ENCODE peak calls at places on chromosomes 3 and 15, in eight cellular contexts. B, U, X, K, H, C, N and T are unnamed samples.

GRCh38 chr3:177642482-177643163 is 445.3 kb upstream of the TBL1XR1 start:
- DNase-seq in B (no peak), U (no peak), X (no peak), K (no peak), H (no peak), C (no peak), N (no peak), T (no peak)

GRCh38 chr3:102113421-102114041 is 264.2 kb downstream of the NFKBIZ start:
- DNase-seq in B (no peak), U (no peak), X (no peak), K (no peak), H (no peak), C (no peak), N (no peak), T (no peak)

GRCh38 chr3:4709336-4709735 is 216.2 kb downstream of the ITPR1 start:
- DNase-seq in B (no peak), U (no peak), X (no peak), K (no peak), H (no peak), C (no peak), N (no peak), T (peak)

GRCh38 chr15:38238311-38238710 is 14.3 kb upstream of the SPRED1 start:
- DNase-seq in B (no peak), U (no peak), X (no peak), K (no peak), H (no peak), C (no peak), N (no peak), T (no peak)

GRCh38 chr3:15633766-15634588 is 32.4 kb downstream of the BTD start:
- DNase-seq in B (peak), U (no peak), X (no peak), K (no peak), H (no peak), C (peak), N (peak), T (no peak)

GRCh38 chr3:146092230-146092629 is 68.8 kb downstream of the PLOD2 start:
- DNase-seq in B (peak), U (no peak), X (no peak), K (no peak), H (no peak), C (no peak), N (no peak), T (no peak)

GRCh38 chr15:66701422-66702034 is 508 bp upstream of the SMAD6 start:
- DNase-seq in B (peak), U (peak), X (peak), K (no peak), H (no peak), C (no peak), N (no peak), T (no peak)

GRCh38 chr15:51131596-51132290 is 37.0 kb upstream of the TNFAIP8L3 start:
- DNase-seq in B (no peak), U (no peak), X (no peak), K (no peak), H (no peak), C (no peak), N (no peak), T (no peak)

GRCh38 chr3:197242784-197243432 is 55.5 kb downstream of the DLG1 start:
- DNase-seq in B (no peak), U (no peak), X (no peak), K (no peak), H (no peak), C (no peak), N (no peak), T (no peak)

GRCh38 chr15:54307926-54308325 is 329.7 kb downstream of the UNC13C start:
- DNase-seq in B (no peak), U (no peak), X (no peak), K (no peak), H (no peak), C (no peak), N (no peak), T (no peak)

GRCh38 chr3:72628065-72628464 is 220.2 kb downstream of the SHQ1 start:
- DNase-seq in B (no peak), U (no peak), X (no peak), K (no peak), H (no peak), C (peak), N (no peak), T (no peak)

GRCh38 chr15:45794768-45795486 is 160.1 kb downstream of the SQOR start:
- DNase-seq in B (no peak), U (no peak), X (no peak), K (no peak), H (no peak), C (no peak), N (no peak), T (no peak)

GRCh38 chr15:62841269-62841628 is 201.3 kb upstream of the TPM1 start:
- DNase-seq in B (peak), U (no peak), X (no peak), K (no peak), H (no peak), C (no peak), N (no peak), T (peak)

GRCh38 chr3:195241592-195242355 is 29.2 kb downstream of the XXYLT1 start:
- DNase-seq in B (no peak), U (peak), X (no peak), K (no peak), H (no peak), C (peak), N (no peak), T (no peak)

GRCh38 chr3:195461518-195462307 is 18.9 kb upstream of the ACAP2 start:
- DNase-seq in B (no peak), U (no peak), X (peak), K (no peak), H (no peak), C (no peak), N (no peak), T (no peak)

GRCh38 chr3:52106951-52107611 is 47.1 kb downstream of the POC1A start:
- DNase-seq in B (no peak), U (no peak), X (no peak), K (no peak), H (no peak), C (no peak), N (no peak), T (no peak)

GRCh38 chr3:52112056-52112455 is 42.2 kb downstream of the POC1A start:
- DNase-seq in B (no peak), U (no peak), X (no peak), K (no peak), H (no peak), C (no peak), N (no peak), T (no peak)

GRCh38 chr3:52110502-52110901 is 43.7 kb downstream of the POC1A start:
- DNase-seq in B (no peak), U (no peak), X (no peak), K (no peak), H (no peak), C (no peak), N (no peak), T (no peak)

GRCh38 chr3:52109556-52110380 is 44.5 kb downstream of the POC1A start:
- DNase-seq in B (peak), U (no peak), X (no peak), K (no peak), H (no peak), C (no peak), N (no peak), T (no peak)

DNA sequence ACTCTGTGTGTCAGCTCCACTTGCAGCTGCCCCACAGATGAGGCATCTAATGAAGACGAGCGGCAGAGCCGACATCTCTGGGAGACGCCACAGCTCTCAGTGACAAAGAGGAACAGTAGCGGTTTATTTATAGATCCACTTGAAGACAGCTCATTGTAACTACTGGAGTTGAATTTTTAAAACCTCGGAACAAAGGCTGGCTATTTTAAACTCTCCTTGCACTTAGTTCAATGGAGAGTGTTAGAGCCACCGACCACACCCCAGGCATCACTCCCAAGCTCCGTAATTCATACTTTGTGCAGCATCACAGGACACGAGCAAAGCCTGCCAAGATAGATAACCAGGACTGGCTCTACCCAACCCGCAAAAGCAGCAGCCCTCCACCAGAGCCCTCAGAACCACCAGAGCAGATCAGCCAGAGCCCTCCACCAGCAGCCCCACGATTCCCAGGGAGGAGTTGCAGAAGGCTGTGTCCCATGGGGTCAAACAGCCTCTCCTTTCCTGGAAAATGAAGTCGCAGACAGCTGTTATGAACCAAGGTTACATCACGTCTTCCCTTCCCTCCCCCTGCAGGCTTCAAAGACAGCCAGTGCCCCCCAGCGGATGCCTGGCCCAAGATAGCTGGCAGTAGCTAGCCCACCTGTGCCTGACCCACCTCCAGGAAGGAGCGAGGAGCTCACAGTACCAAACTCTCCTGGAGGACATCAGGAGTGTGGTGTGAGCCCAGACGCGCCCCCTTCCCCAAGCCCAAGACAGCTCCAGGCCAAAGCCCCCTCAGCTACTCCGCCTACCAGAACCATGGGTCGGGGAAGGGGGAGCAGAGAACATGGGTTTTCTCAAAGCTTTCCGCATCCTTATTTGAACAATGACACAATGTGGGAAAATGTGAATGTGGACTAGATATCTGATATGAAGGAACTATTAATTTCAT is 45.7 kb downstream of the POC1A start:
- DNase-seq in B (no peak), U (no peak), X (no peak), K (no peak), H (no peak), C (no peak), N (peak), T (peak)
- H3K4me3 ChIP-seq in B (no peak), U (no peak), X (no peak), K (no peak), H (no peak), C (no peak), N (no peak), T (peak)

GRCh38 chr3:13239467-13239760 is 166.2 kb upstream of the IQSEC1 start:
- DNase-seq in B (no peak), U (peak), X (no peak), K (no peak), H (no peak), C (no peak), N (no peak), T (no peak)

GRCh38 chr3:13240928-13241618 is 167.8 kb upstream of the IQSEC1 start:
- DNase-seq in B (no peak), U (peak), X (no peak), K (no peak), H (no peak), C (no peak), N (no peak), T (no peak)

GRCh38 chr3:13242364-13242737 is 169.1 kb upstream of the IQSEC1 start:
- DNase-seq in B (no peak), U (peak), X (no peak), K (no peak), H (no peak), C (no peak), N (no peak), T (no peak)

GRCh38 chr3:13243571-13243970 is 170.3 kb upstream of the IQSEC1 start:
- DNase-seq in B (no peak), U (peak), X (no peak), K (no peak), H (no peak), C (no peak), N (no peak), T (no peak)

DNA sequence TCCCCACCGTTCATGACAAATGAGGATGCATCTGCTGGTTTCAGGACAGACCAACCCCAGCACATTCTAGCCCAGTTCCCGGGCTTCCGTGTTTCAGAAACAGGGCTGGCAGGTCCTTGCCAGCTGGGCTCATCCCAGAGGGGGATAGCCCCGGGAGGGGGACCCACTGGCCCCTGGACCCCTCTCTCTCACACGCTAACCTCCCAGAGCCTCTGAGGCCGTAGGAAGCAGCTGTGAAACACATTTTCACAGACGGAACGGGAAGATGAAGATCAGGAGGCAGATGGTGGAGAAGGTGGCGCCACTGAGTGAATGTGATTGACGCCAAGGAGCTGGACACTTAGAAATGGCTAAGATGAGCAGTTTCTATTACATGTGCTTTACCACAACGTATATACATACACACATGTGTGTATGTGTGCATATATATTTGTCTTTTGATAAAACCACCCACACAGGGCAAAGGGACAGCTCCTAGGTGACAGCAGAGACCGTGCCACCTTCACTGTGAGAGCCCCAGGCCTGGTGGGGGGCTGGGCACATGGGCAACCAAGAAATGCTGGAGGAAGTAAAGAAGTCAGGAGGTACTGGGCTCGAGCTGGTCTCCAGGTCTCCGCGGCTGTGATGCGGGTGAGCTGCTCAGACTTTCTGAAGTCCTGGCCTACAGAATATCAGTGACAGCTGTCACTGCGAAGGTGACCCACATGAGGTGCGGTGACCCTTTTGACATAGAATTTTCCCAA is 168.6 kb upstream of the IQSEC1 start:
- DNase-seq in B (no peak), U (peak), X (no peak), K (no peak), H (no peak), C (no peak), N (no peak), T (no peak)
- TF ChIP-seq CTCF in B (no peak), U (no peak), X (no peak), K (no peak), H (no peak), C (no peak), N (no peak), T (no peak)

DNA sequence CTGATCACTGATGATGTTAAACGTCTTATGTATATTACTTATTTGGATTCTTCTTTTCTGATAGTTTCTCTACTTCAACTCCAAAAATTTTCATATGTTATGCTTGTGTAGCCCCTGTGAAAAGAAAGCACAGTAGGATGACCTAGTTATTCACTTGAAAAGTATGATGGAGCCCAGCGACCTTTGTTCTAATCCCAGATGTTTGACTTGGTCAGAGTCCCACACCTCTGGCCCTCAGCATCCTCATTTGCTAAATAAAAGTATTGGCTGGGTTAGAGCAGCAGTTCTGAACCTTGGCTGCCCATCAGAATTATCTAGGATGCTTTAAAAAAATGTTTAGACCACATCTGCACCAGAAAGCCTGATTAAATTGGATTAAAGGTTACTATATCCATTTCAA is 173.7 kb downstream of the ATG7 start:
- DNase-seq in B (peak), U (no peak), X (no peak), K (no peak), H (no peak), C (no peak), N (no peak), T (peak)
- H3K4me3 ChIP-seq in B (no peak), U (no peak), X (no peak), K (no peak), H (no peak), C (no peak), N (no peak), T (no peak)

GRCh38 chr15:90294601-90295269 is 29.3 kb downstream of the NGRN start:
- DNase-seq in B (no peak), U (no peak), X (no peak), K (no peak), H (no peak), C (no peak), N (no peak), T (no peak)
- TF ChIP-seq CTCF in B (no peak), U (no peak), X (no peak), K (no peak), H (no peak), C (no peak), N (no peak), T (no peak)

GRCh38 chr3:132597660-132598059 is 590 bp downstream of the ACKR4 start:
- DNase-seq in B (no peak), U (no peak), X (no peak), K (no peak), H (no peak), C (no peak), N (no peak), T (no peak)
- H3K4me3 ChIP-seq in B (no peak), U (peak), X (no peak), K (peak), H (no peak), C (peak), N (no peak), T (peak)

GRCh38 chr3:122680381-122681293 is at the start of gene PARP14:
- DNase-seq in B (peak), U (peak), X (peak), K (peak), H (peak), C (peak), N (peak), T (peak)
- TF ChIP-seq CTCF in B (no peak), U (no peak), X (peak), K (peak), H (no peak), C (peak), N (no peak), T (no peak)

DNA sequence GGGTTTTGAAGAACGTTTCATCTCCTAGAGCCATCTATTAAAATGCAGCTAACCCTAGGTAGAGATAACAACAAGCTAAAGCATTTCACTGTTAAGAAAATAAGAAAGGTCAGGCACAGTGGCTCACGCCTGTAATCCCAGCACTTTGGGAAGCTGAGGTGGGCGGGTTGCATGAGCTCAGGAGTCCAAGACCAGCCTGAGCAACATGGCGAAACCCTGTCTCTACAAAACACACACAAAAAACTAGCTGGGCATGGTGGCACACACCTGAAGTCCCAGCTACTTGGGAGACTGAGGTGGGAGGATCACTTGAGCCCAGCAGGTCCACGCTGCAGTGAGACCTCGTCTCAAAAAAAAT is 5.4 kb upstream of the TBC1D5 start:
- DNase-seq in B (no peak), U (no peak), X (no peak), K (no peak), H (no peak), C (no peak), N (no peak), T (no peak)
- H3K4me3 ChIP-seq in B (no peak), U (no peak), X (no peak), K (no peak), H (no peak), C (no peak), N (no peak), T (no peak)

DNA sequence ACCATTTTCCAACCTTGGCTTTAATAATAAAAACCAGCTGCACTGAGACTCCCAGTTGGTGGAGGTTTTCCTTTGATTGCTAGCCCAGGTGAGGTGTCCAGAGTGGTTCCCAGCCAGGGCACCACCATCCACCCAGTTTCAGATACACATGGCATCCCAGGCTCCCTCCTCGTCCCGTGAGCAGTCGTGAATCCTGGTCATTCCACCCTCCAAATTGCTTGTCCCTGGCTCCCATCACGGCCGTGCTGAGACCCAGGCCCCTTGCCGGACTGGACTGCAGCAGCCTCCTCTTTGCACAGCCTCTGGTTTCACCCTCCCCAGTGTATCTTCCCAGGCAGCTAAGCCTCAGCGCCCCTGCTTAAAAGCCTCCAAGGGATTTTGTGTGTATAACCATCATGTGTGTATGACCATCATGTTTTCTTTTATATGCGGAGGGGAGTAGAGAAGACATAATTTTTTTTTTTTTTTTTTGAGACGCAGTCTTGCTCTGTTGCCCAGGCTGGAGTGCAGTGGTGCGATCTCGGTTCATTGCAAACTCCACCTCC is 106.3 kb downstream of the ETFA start:
- DNase-seq in B (no peak), U (no peak), X (no peak), K (no peak), H (no peak), C (no peak), N (no peak), T (no peak)
- TF ChIP-seq CTCF in B (no peak), U (no peak), X (no peak), K (no peak), H (no peak), C (no peak), N (no peak), T (no peak)

DNA sequence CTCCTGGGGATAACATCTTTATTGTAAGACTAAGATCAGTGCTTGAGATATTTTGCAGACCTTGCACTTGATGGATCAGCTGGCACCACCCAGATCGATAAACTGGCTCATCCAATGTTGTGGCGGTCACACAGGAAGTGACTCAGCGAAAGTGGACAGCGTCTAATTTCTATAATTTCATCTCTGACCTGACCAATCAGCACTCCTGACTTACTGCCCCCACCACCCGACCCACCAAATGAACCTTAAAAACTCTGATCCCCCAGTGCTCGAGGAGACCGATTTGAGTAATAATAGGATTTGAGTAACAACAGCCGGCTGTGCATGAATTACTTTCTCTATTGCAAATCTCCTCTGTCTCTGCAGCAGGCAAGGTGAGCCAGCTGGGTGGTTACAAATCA is 62.7 kb upstream of the RNU6-1 start:
- DNase-seq in B (no peak), U (no peak), X (no peak), K (no peak), H (no peak), C (no peak), N (no peak), T (no peak)
- H3K4me3 ChIP-seq in B (no peak), U (no peak), X (no peak), K (no peak), H (no peak), C (no peak), N (no peak), T (no peak)

GRCh38 chr3:14411988-14412387 is 9.6 kb downstream of the SLC6A6 start:
- DNase-seq in B (no peak), U (no peak), X (no peak), K (no peak), H (no peak), C (no peak), N (no peak), T (no peak)
- TF ChIP-seq CTCF in B (no peak), U (no peak), X (no peak), K (peak), H (no peak), C (no peak), N (no peak), T (no peak)